ENCODE peak calls at places on chromosome 16, in seven cellular contexts. V is GM23248; M is effector CD4-positive, alpha-beta T cell; L is lung; A is NCI-H524; H is astrocyte; Z is endothelial cell of umbilical vein. E is an unnamed sample.

GRCh38 chr16:52068447-52069074 is 478.4 kb downstream of the TOX3 start:
- DNase-seq in V (peak; percentile 35), M (no peak), L (no peak), A (peak; percentile 56), H (no peak), Z (no peak), E (no peak)

GRCh38 chr16:87956771-87957279 is 5.6 kb downstream of the BANP start:
- DNase-seq in V (peak; percentile 41), M (no peak), L (no peak), A (peak; percentile 58), H (peak; percentile 60), Z (peak; percentile 54), E (no peak)

GRCh38 chr16:54921229-54921824 is 9.3 kb upstream of the IRX5 start:
- DNase-seq in V (peak; percentile 72), M (no peak), L (no peak), A (peak; percentile 45), H (no peak), Z (no peak), E (no peak)

GRCh38 chr16:3144331-3144881 is 9.6 kb downstream of the ZNF213 start:
- DNase-seq in V (no peak), M (no peak), L (no peak), A (peak; percentile 29), H (no peak), Z (no peak), E (no peak)

GRCh38 chr16:12896562-12896961 is 4.8 kb upstream of the SHISA9 start:
- DNase-seq in V (peak; percentile 41), M (no peak), L (no peak), A (peak; percentile 68), H (peak; percentile 4), Z (peak; percentile 18), E (no peak)

GRCh38 chr16:70661918-70662641 is 15.7 kb downstream of the IL34 start:
- DNase-seq in V (no peak), M (no peak), L (no peak), A (no peak), H (peak; percentile 37), Z (no peak), E (no peak)

GRCh38 chr16:20901068-20901440 is 483 bp downstream of the LYRM1 start:
- DNase-seq in V (no peak), M (no peak), L (no peak), A (peak; percentile 21), H (no peak), Z (no peak), E (no peak)

GRCh38 chr16:31107465-31107867 is 720 bp upstream of the BCKDK start:
- DNase-seq in V (no peak), M (no peak), L (no peak), A (peak; percentile 95), H (no peak), Z (no peak), E (no peak)

GRCh38 chr16:56421976-56422669 is 3.2 kb downstream of the AMFR start:
- DNase-seq in V (no peak), M (no peak), L (no peak), A (no peak), H (no peak), Z (no peak), E (no peak)

GRCh38 chr16:54289242-54290051 is 2.9 kb upstream of the IRX3 start:
- DNase-seq in V (no peak), M (no peak), L (no peak), A (peak; percentile 26), H (no peak), Z (no peak), E (no peak)

GRCh38 chr16:1037023-1037933 is 35.3 kb upstream of the SSTR5 start:
- DNase-seq in V (peak; percentile 71), M (no peak), L (no peak), A (no peak), H (peak; percentile 21), Z (no peak), E (no peak)

GRCh38 chr16:27169511-27170071 is 33.7 kb upstream of the KDM8 start:
- DNase-seq in V (peak; percentile 83), M (peak; percentile 68), L (no peak), A (peak; percentile 85), H (peak; percentile 99), Z (peak; percentile 10), E (peak; percentile 46)

GRCh38 chr16:31213877-31214704 is at the start of gene TRIM72:
- DNase-seq in V (no peak), M (no peak), L (no peak), A (peak; percentile 59), H (no peak), Z (no peak), E (no peak)

GRCh38 chr16:69618307-69618706 is 52.5 kb downstream of the NFAT5 start:
- DNase-seq in V (peak; percentile 45), M (no peak), L (no peak), A (no peak), H (peak; percentile 24), Z (peak; percentile 79), E (no peak)

GRCh38 chr16:914453-914852 is 56.3 kb downstream of the LMF1 start:
- DNase-seq in V (peak; percentile 27), M (no peak), L (no peak), A (no peak), H (peak; percentile 12), Z (peak; percentile 18), E (no peak)

GRCh38 chr16:75099075-75099667 is 17.4 kb downstream of the LDHD start:
- DNase-seq in V (no peak), M (no peak), L (no peak), A (no peak), H (no peak), Z (no peak), E (no peak)

GRCh38 chr16:70561623-70562022 is 38.0 kb downstream of the SF3B3 start:
- DNase-seq in V (no peak), M (no peak), L (peak; percentile 73), A (no peak), H (no peak), Z (no peak), E (no peak)

GRCh38 chr16:12944300-12944699 is 42.9 kb downstream of the SHISA9 start:
- DNase-seq in V (no peak), M (no peak), L (no peak), A (no peak), H (no peak), Z (no peak), E (no peak)

GRCh38 chr16:27932542-27933178 is 130.9 kb downstream of the GSG1L start:
- DNase-seq in V (no peak), M (no peak), L (no peak), A (no peak), H (no peak), Z (no peak), E (no peak)

GRCh38 chr16:86980644-86981043 is 336.5 kb downstream of the C16orf95 start:
- DNase-seq in V (no peak), M (no peak), L (no peak), A (no peak), H (no peak), Z (no peak), E (no peak)

GRCh38 chr16:27483083-27483437 is 66.7 kb downstream of the GTF3C1 start:
- DNase-seq in V (no peak), M (no peak), L (no peak), A (no peak), H (no peak), Z (no peak), E (no peak)

GRCh38 chr16:90031931-90032663 is 12.8 kb upstream of the DBNDD1 start:
- DNase-seq in V (peak; percentile 48), M (no peak), L (no peak), A (no peak), H (peak; percentile 24), Z (peak; percentile 42), E (no peak)

GRCh38 chr16:22688463-22688862 is 125.5 kb upstream of the HS3ST2 start:
- DNase-seq in V (no peak), M (no peak), L (no peak), A (no peak), H (no peak), Z (no peak), E (no peak)